ENCODE peak calls at places on chromosome 12, in ten cellular contexts. S is RWPE2, N is A549, G is lower leg skin, V is HCT116, Z is epithelial cell of esophagus, J is left ventricle myocardium inferior, R is uterus, F is pancreas, O is cardiac muscle cell. L is an unnamed sample.

GRCh38 chr12:22459872-22460490 is 84.4 kb downstream of the C2CD5 start:
- DNase-seq in G (no peak), V (peak), J (no peak), F (no peak), S (no peak), N (peak), R (no peak), Z (peak), O (peak), L (no peak)

GRCh38 chr12:69266045-69266635 is 26.8 kb downstream of the CPSF6 start:
- DNase-seq in N (no peak), Z (peak), V (no peak), F (no peak), O (no peak), G (no peak), R (no peak), S (no peak), J (no peak), L (no peak)

GRCh38 chr12:57008113-57008687 is 1.9 kb upstream of the ZBTB39 start:
- DNase-seq in Z (peak), O (peak), J (no peak), S (no peak), G (no peak), V (peak), R (no peak), N (peak), F (no peak), L (no peak)

GRCh38 chr12:123253606-123254459 is 17.8 kb downstream of the CDK2AP1 start:
- DNase-seq in G (no peak), V (no peak), R (no peak), F (no peak), N (no peak), S (no peak), O (no peak), J (peak), Z (no peak), L (no peak)

GRCh38 chr12:67773896-67774295 is 125.4 kb downstream of the DYRK2 start:
- DNase-seq in N (no peak), V (no peak), F (no peak), J (no peak), R (no peak), O (no peak), Z (no peak), S (no peak), G (no peak), L (no peak)

GRCh38 chr12:7060353-7060954 is at the start of gene C1S:
- DNase-seq in V (no peak), O (peak), J (peak), S (no peak), G (peak), R (peak), N (peak), Z (peak), F (peak), L (peak)

GRCh38 chr12:4947297-4947696 is 37.6 kb downstream of the KCNA1 start:
- DNase-seq in V (no peak), G (no peak), R (no peak), N (no peak), O (no peak), F (no peak), S (no peak), J (no peak), Z (no peak), L (no peak)

GRCh38 chr12:87828384-87828973 is 200.7 kb downstream of the C12orf50 start:
- DNase-seq in J (no peak), S (no peak), V (no peak), Z (peak), N (no peak), F (no peak), R (no peak), O (no peak), G (no peak), L (no peak)

GRCh38 chr12:117468016-117468415 is 106.6 kb upstream of the NOS1 start:
- DNase-seq in N (no peak), S (no peak), Z (no peak), G (no peak), O (no peak), V (no peak), J (no peak), F (no peak), R (no peak), L (no peak)

GRCh38 chr12:92779902-92780301 is 77.1 kb downstream of the PLEKHG7 start:
- DNase-seq in N (no peak), G (no peak), O (no peak), S (no peak), F (no peak), Z (no peak), R (no peak), J (no peak), V (no peak), L (no peak)

GRCh38 chr12:2641209-2641608 is 153.6 kb upstream of the FKBP4 start:
- DNase-seq in S (peak), G (no peak), Z (no peak), V (peak), F (no peak), R (no peak), J (no peak), O (no peak), N (peak), L (no peak)

GRCh38 chr12:45259732-45260480 is 44.0 kb downstream of the ANO6 start:
- DNase-seq in G (no peak), V (no peak), N (peak), R (no peak), F (no peak), O (no peak), Z (peak), S (no peak), J (no peak), L (no peak)

GRCh38 chr12:37546206-37546605 is 770.4 kb upstream of the ALG10B start:
- DNase-seq in R (no peak), V (no peak), N (no peak), O (no peak), Z (no peak), J (no peak), F (no peak), S (no peak), G (no peak), L (no peak)

GRCh38 chr12:51721281-51721940 is 127.1 kb downstream of the FIGNL2 start:
- DNase-seq in G (no peak), J (peak), N (no peak), Z (peak), V (no peak), R (peak), F (no peak), O (peak), S (no peak), L (no peak)

GRCh38 chr12:53750812-53751335 is 905 bp downstream of the CISTR start:
- DNase-seq in F (peak), Z (no peak), J (peak), R (peak), S (no peak), N (no peak), V (no peak), G (no peak), O (peak), L (no peak)

GRCh38 chr12:115402443-115403170 is 718.6 kb upstream of the TBX3 start:
- DNase-seq in V (no peak), R (no peak), O (no peak), N (no peak), F (no peak), Z (no peak), G (no peak), J (no peak), S (no peak), L (no peak)

GRCh38 chr12:47835017-47835830 is 15.5 kb upstream of the HDAC7 start:
- DNase-seq in S (no peak), G (no peak), F (no peak), J (no peak), R (no peak), O (no peak), N (no peak), Z (no peak), V (no peak), L (no peak)

GRCh38 chr12:6699989-6700645 is 498 bp downstream of the PIANP start:
- DNase-seq in F (no peak), N (no peak), R (peak), V (no peak), O (peak), J (no peak), S (no peak), G (no peak), Z (no peak), L (no peak)

GRCh38 chr12:98736352-98737326 is 91.5 kb downstream of the APAF1 start:
- DNase-seq in Z (no peak), F (no peak), V (no peak), R (no peak), N (peak), J (no peak), G (no peak), S (no peak), O (no peak), L (no peak)

GRCh38 chr12:12007001-12007712 is 63.6 kb upstream of the BCL2L14 start:
- DNase-seq in N (no peak), O (no peak), R (no peak), V (no peak), Z (no peak), S (no peak), F (no peak), G (no peak), J (no peak), L (no peak)

GRCh38 chr12:5889381-5890047 is 55.5 kb downstream of the ANO2 start:
- DNase-seq in G (no peak), S (no peak), V (peak), O (no peak), F (no peak), J (no peak), N (peak), R (no peak), Z (no peak), L (peak)

GRCh38 chr12:128114485-128114884 is 152.5 kb upstream of the TMEM132C start:
- DNase-seq in J (no peak), N (no peak), V (no peak), O (no peak), R (no peak), F (no peak), G (no peak), S (no peak), Z (no peak), L (no peak)

GRCh38 chr12:82057770-82058169 is 298.6 kb upstream of the PPFIA2 start:
- DNase-seq in R (no peak), N (no peak), Z (peak), J (no peak), G (no peak), V (peak), O (no peak), F (no peak), S (no peak), L (no peak)

GRCh38 chr12:51342416-51342815 is 4.1 kb downstream of the CELA1 start:
- DNase-seq in S (no peak), F (no peak), V (no peak), O (no peak), R (no peak), Z (no peak), J (no peak), N (no peak), G (no peak), L (no peak)

DNA sequence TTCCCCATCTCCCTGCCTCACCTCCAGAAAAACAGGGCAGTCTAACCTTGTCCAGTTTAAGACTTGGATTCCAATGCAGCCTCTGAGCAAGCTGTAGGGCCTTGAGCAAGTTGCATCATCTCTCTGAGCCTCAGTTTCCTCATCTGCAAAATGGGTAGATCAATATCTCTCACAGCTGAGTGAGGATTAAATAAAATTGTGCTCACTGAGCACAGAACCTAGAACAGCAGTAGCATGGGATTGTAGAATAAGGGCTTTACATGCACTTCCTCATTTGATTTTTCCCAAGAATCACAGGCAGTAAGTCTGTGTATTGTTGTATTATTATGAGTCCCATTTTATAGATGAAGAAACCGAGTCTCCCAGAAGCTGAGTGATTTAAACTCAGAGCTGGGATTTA is 2.0 kb downstream of the DTX1 start:
- DNase-seq in Z (no peak), S (no peak), G (no peak), F (no peak), V (no peak), J (no peak), R (no peak), N (no peak), O (no peak), L (no peak)
- H3K4me3 ChIP-seq in Z (no peak), S (no peak), G (no peak), F (no peak), V (no peak), J (no peak), R (no peak), N (no peak), O (no peak), L (no peak)

GRCh38 chr12:132329036-132329738 is at the start of gene GALNT9:
- DNase-seq in J (no peak), N (no peak), Z (no peak), R (no peak), O (peak), V (no peak), G (no peak), F (no peak), S (no peak), L (no peak)

GRCh38 chr12:132327351-132328171 is 1.8 kb downstream of the GALNT9 start:
- DNase-seq in Z (peak), J (no peak), O (no peak), N (peak), F (no peak), S (no peak), V (no peak), R (peak), G (peak), L (no peak)

GRCh38 chr12:132326646-132327045 is 2.7 kb downstream of the GALNT9 start:
- DNase-seq in V (no peak), J (no peak), G (no peak), O (no peak), N (no peak), Z (no peak), S (no peak), R (no peak), F (no peak), L (no peak)

GRCh38 chr12:132329739-132330548 is 555 bp upstream of the GALNT9 start:
- DNase-seq in O (no peak), G (no peak), R (no peak), V (no peak), F (no peak), Z (no peak), J (no peak), S (no peak), N (no peak), L (no peak)

DNA sequence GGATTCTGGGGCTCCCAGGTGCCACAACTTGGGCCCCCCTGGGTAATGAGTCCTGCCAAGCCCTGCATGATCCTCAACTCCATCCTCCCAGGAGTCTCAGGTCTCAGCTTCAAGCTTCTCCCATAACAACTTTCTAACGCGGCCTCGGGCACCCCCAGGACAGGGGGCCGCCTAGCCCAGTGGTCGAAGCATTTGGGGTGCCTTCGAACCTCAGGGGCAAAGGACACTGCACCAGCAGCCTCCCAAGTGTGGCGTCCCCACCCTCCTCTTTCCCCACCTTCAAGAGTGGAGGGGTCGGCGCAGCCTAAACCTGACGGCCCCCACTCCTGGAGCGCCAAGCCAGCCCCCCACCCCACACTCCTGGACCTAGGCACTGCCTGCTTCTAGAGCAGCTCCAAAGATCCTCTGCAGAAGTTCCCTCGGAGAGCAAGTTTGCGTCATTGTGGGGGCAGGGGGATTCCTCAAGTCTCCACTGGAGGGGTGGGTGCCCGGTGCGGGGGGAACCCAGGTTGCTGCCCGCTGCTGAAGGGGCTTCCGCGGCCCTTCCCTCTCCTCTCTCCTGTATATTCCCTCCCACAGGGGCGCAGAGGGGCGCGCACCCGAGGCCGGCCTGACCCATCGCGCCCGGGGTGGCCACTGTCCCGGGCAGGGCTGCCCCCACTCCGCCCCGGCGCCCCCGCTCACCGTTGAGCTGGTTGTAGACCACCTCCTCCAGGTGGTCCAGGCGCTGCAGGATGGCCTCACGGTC is 933 bp downstream of the GALNT9 start:
- DNase-seq in R (no peak), Z (no peak), O (no peak), S (no peak), G (no peak), V (no peak), J (no peak), N (no peak), F (no peak), L (no peak)
- H3K4me3 ChIP-seq in R (no peak), Z (no peak), O (no peak), S (no peak), G (no peak), V (no peak), J (no peak), N (peak), F (no peak), L (no peak)

DNA sequence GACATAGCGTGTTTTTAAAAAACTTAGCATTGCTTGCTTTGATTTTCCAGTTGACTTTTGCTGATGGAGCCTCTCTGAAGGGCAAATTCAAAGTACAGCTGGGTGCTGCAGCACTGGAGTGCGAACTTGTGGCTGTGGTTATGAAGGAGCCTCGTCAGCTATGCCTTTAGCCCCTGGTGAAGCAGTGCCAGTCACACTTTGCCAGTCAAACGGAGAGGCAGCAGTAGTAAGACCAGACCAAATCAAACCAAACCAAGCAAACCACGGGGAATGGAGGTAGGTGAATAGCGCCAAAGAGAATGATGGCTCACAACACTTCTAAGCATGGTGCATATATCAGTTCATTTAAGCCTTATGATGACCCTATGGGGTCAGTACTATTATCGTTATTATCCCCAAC is 15.1 kb upstream of the SLC38A2 start:
- DNase-seq in G (no peak), Z (no peak), S (no peak), N (no peak), F (no peak), O (no peak), J (no peak), R (no peak), V (no peak), L (no peak)
- H3K4me3 ChIP-seq in G (no peak), Z (no peak), S (no peak), N (no peak), F (no peak), O (no peak), J (no peak), R (no peak), V (no peak), L (no peak)

GRCh38 chr12:110669193-110669502 is 19.8 kb downstream of the HVCN1 start:
- DNase-seq in R (no peak), G (no peak), V (no peak), J (no peak), Z (no peak), F (no peak), S (no peak), O (no peak), N (no peak), L (no peak)
- H3K4me3 ChIP-seq in R (no peak), G (no peak), V (no peak), J (no peak), Z (no peak), F (no peak), S (no peak), O (no peak), N (no peak), L (no peak)

GRCh38 chr12:124422570-124423523 is 128.0 kb downstream of the RFLNA start:
- DNase-seq in G (peak), F (peak), S (peak), N (peak), R (peak), O (no peak), J (peak), V (peak), Z (peak), L (peak)
- H3K4me3 ChIP-seq in G (no peak), F (no peak), S (peak), N (peak), R (no peak), O (no peak), J (peak), V (peak), Z (no peak), L (peak)

DNA sequence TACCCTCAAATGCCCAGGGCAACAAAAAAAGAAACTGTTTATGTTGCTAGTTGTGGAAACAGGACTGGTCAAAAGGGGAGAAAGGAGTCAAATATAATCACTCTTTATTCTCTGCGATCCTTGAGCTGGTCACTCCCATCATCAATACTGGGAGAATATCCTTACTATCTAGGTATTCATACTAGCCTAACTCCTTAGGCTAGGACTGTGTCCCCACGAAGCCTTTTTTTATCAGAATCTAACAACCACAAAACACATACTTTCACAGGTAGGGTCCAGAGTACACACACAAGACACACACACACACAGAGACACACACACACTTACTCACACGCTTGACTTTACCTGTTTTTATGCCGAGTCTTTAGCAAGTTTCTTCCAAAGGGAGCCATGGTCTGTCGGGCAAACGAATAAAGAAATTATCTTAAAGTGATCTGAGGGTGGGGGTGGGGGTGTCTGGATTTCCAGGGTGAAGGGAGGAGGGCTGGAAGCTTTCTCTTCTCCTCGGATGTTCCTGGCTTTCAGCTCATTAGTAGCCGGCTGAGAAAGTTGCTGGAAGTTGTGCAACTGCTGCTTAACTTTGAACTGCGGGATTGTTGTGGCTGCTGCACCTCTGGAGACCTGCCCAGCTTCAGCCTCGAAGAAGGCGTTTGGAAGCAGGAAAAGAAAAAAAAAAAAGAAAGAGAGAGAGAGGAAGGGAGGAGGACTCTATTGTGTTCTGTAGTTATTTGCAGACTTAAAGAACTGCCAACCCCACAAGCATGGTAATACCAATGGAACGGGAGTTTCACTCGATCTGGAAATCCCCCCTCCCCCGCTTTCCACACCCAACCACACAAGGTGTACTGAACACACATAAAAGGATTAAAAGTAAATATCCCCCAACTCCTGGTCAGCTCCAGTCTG is at the start of gene RASSF9:
- DNase-seq in Z (peak), S (no peak), N (peak), V (no peak), F (peak), R (peak), G (peak), J (peak), O (no peak), L (no peak)
- H3K4me3 ChIP-seq in Z (peak), S (peak), N (peak), V (no peak), F (peak), R (peak), G (peak), J (peak), O (peak), L (peak)

L was measured in esophagus muscularis mucosa.